ENCODE peak calls at places on chromosomes 11 and 22, in five cellular contexts. N is cardiac muscle cell; L is psoas muscle; S is hepatocyte; X is CD8-positive, alpha-beta memory T cell. A is an unnamed sample.

GRCh38 chr11:34680918-34681554 is 60.1 kb downstream of the EHF start:
- DNase-seq in N (no peak), L (no peak), S (no peak), X (no peak), A (no peak)

GRCh38 chr22:46030241-46030880 is 53.4 kb upstream of the WNT7B start:
- DNase-seq in N (no peak), L (no peak), S (no peak), X (no peak), A (no peak)

GRCh38 chr11:112363527-112363926 is 102.9 kb upstream of the PLET1 start:
- DNase-seq in N (no peak), L (no peak), S (no peak), X (no peak), A (no peak)

GRCh38 chr11:10301656-10302293 is 3.1 kb upstream of the ADM start:
- DNase-seq in N (no peak), L (no peak), S (no peak), X (no peak), A (no peak)

GRCh38 chr11:123597859-123598258 is 56.6 kb downstream of the SCN3B start:
- DNase-seq in N (no peak), L (no peak), S (no peak), X (no peak), A (no peak)

GRCh38 chr11:98107736-98108135 is 913.0 kb upstream of the CNTN5 start:
- DNase-seq in N (peak; percentile 87), L (no peak), S (no peak), X (no peak), A (no peak)

GRCh38 chr22:26406118-26406517 is 22.9 kb upstream of the ASPHD2 start:
- DNase-seq in N (no peak), L (no peak), S (no peak), X (no peak), A (no peak)

GRCh38 chr11:116607027-116607426 is 165.8 kb downstream of the BUD13 start:
- DNase-seq in N (no peak), L (no peak), S (no peak), X (no peak), A (no peak)

GRCh38 chr11:70743941-70744351 is 345.6 kb downstream of the CTTN start:
- DNase-seq in N (no peak), L (no peak), S (no peak), X (no peak), A (no peak)
- H3K9me3 ChIP-seq in N (no peaks in the 10 kb centered on the region), L (no peaks in the 10 kb centered on the region), S (no peaks in the 10 kb centered on the region), X (no peaks in the 10 kb centered on the region), A (no peaks in the 10 kb centered on the region)

DNA sequence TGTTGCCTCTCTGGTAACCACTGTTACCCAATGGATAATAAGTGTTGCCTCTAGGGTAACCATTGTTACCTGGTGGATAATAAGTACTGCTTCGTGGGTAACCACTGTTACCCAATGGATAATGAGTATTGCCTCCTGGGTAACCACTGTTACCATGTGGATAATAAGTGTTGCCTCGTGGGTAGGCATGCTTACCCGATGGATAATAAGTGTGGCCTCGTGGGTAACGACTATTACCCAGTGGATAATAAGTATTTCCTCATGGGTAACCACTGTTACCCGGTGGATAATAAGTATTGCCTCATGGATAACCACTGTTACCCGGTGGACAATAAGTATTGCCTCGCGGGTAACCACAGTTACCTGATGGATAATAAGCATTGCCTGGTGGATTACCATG is 13.8 kb upstream of the NXPE4 start:
- DNase-seq in N (no peak), L (no peak), S (no peak), X (no peak), A (no peak)
- H3K9me3 ChIP-seq in N (peaks cover 3% of the 10 kb centered on the region), L (no peaks in the 10 kb centered on the region), S (no peaks in the 10 kb centered on the region), X (no peaks in the 10 kb centered on the region), A (no peaks in the 10 kb centered on the region)

GRCh38 chr22:49368976-49369725 is 458.5 kb downstream of the BRD1 start:
- DNase-seq in N (no peak), L (no peak), S (peak; percentile 5), X (no peak), A (no peak)

GRCh38 chr22:49369726-49370717 is 457.7 kb downstream of the BRD1 start:
- DNase-seq in N (no peak), L (no peak), S (no peak), X (no peak), A (no peak)

GRCh38 chr22:49372111-49372529 is 455.6 kb downstream of the BRD1 start:
- DNase-seq in N (no peak), L (no peak), S (no peak), X (no peak), A (no peak)

GRCh38 chr22:49371325-49372110 is 456.2 kb downstream of the BRD1 start:
- DNase-seq in N (no peak), L (no peak), S (no peak), X (no peak), A (no peak)

DNA sequence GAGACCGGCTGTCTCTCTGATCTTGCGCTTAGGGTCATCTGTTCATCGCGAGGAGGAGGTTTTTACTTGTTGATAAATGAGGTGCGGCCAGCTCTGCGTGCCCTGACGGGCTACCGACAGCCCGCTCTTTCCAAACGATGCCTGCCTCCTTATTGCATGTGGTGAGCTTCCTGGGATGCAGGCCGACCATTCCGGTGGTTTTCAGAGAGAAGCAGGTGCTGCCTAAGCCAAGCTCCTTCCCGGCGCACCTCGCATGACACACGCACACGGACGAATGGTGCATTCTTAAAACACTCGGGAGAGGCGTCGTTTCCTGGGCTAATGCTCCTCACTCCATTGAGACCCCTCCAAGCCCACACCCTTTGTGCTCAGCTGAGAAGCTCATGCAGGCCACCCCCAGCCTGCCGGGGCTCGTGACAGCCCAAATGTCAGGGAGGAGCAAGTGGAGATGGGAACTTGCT is 456.8 kb downstream of the BRD1 start:
- DNase-seq in N (no peak), L (no peak), S (no peak), X (no peak), A (no peak)
- H3K9me3 ChIP-seq in N (no peaks in the 10 kb centered on the region), L (no peaks in the 10 kb centered on the region), S (no peaks in the 10 kb centered on the region), X (no peaks in the 10 kb centered on the region), A (no peaks in the 10 kb centered on the region)

GRCh38 chr11:1099519-1100355 is 25.1 kb downstream of the MUC2 start:
- DNase-seq in N (no peak), L (peak; percentile 12), S (no peak), X (no peak), A (no peak)
- H3K9me3 ChIP-seq in N (no peaks in the 10 kb centered on the region), L (no peaks in the 10 kb centered on the region), S (no peaks in the 10 kb centered on the region), X (no peaks in the 10 kb centered on the region), A (no peaks in the 10 kb centered on the region)

GRCh38 chr11:55624531-55624930 is 10.4 kb upstream of the OR4P4 start:
- DNase-seq in N (no peak), L (no peak), S (no peak), X (no peak), A (no peak)
- H3K9me3 ChIP-seq in N (no peaks in the 10 kb centered on the region), L (peaks cover 6% of the 10 kb centered on the region), S (no peaks in the 10 kb centered on the region), X (no peaks in the 10 kb centered on the region), A (no peaks in the 10 kb centered on the region)

DNA sequence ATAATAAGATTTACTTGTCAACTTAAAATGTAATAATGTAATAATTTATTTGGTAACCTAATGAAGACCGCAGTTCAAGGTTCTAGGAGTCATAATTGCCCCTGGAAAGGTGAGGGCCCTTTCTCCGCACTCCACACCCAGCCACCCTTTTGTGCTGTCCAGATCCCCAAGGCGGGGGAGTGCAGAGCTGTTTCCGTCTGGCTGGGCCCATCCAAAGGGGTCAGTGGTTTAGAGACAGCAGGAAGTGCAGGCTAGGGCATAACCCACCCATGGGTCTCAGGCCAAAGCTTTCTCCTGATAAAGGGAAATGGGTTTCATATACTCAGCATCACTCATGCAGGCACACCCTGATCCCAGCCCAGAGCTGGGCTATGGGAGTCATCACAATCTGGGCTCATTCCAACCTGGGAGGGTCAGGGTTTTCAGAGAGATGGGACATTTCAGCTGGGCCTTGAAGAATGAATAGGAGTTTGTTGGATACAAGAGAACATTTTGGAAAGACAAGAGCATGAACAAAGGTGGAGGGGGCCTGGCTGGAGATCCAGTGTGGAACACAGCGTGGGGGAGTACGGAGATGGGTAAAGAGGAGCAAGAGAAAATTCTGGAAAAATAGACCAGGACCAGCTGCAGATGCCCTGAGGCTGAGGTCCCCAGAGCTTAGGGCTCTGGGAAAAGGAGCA is 432.2 kb downstream of the TBC1D22A start:
- DNase-seq in N (no peak), L (no peak), S (no peak), X (no peak), A (no peak)
- H3K9me3 ChIP-seq in N (no peaks in the 10 kb centered on the region), L (no peaks in the 10 kb centered on the region), S (no peaks in the 10 kb centered on the region), X (no peaks in the 10 kb centered on the region), A (no peaks in the 10 kb centered on the region)